ENCODE peak calls at places on chromosomes 2 and 18, in eight cellular contexts. P, W, C, I, V, E, F and T are unnamed samples.

GRCh38 chr18:10767658-10768057 is 241.8 kb downstream of the NAPG start:
- DNase-seq in C (no peak), P (no peak), F (no peak), E (no peak), W (no peak), V (no peak), I (no peak), T (no peak)

GRCh38 chr2:199018826-199019225 is 438.9 kb downstream of the SATB2 start:
- DNase-seq in F (no peak), I (no peak), C (no peak), P (no peak), E (no peak), V (no peak), W (no peak), T (no peak)

GRCh38 chr2:236676131-236676873 is 106.7 kb downstream of the ACKR3 start:
- DNase-seq in E (no peak), I (no peak), P (no peak), V (no peak), C (no peak), F (no peak), W (no peak), T (no peak)

GRCh38 chr2:76679025-76679396 is 843.2 kb downstream of the LRRTM4 start:
- DNase-seq in V (no peak), F (no peak), I (no peak), E (no peak), W (no peak), C (no peak), P (no peak), T (no peak)

GRCh38 chr2:230981704-230982103 is 14.2 kb upstream of the SPATA3 start:
- DNase-seq in F (no peak), I (no peak), P (peak), W (no peak), V (no peak), E (no peak), C (peak), T (no peak)

GRCh38 chr2:86232373-86232784 is 33.1 kb downstream of the MRPL35 start:
- DNase-seq in W (no peak), C (no peak), V (no peak), I (no peak), P (no peak), E (no peak), F (no peak), T (no peak)

GRCh38 chr2:64609229-64609994 is 44.3 kb downstream of the SERTAD2 start:
- DNase-seq in E (no peak), F (no peak), V (peak), P (peak), W (peak), I (peak), C (peak), T (peak)

GRCh38 chr18:57670046-57670445 is 48.4 kb upstream of the NARS1 start:
- DNase-seq in V (no peak), I (no peak), C (no peak), E (no peak), F (no peak), P (no peak), W (no peak), T (no peak)

GRCh38 chr2:160367887-160368286 is 125.7 kb downstream of the RBMS1 start:
- DNase-seq in F (no peak), C (no peak), P (no peak), V (no peak), E (no peak), I (peak), W (no peak), T (no peak)

GRCh38 chr2:46276652-46277051 is 20.6 kb upstream of the EPAS1 start:
- DNase-seq in C (no peak), V (no peak), W (no peak), E (no peak), F (no peak), P (no peak), I (peak), T (peak)

GRCh38 chr2:46277470-46278190 is 19.6 kb upstream of the EPAS1 start:
- DNase-seq in E (no peak), C (no peak), P (no peak), W (peak), V (no peak), I (no peak), F (peak), T (no peak)

GRCh38 chr2:46273225-46273863 is 23.9 kb upstream of the EPAS1 start:
- DNase-seq in P (no peak), V (no peak), F (no peak), I (no peak), E (no peak), W (no peak), C (no peak), T (no peak)

GRCh38 chr2:46273919-46274318 is 23.3 kb upstream of the EPAS1 start:
- DNase-seq in I (no peak), W (no peak), V (no peak), P (no peak), F (no peak), E (no peak), C (no peak), T (no peak)

DNA sequence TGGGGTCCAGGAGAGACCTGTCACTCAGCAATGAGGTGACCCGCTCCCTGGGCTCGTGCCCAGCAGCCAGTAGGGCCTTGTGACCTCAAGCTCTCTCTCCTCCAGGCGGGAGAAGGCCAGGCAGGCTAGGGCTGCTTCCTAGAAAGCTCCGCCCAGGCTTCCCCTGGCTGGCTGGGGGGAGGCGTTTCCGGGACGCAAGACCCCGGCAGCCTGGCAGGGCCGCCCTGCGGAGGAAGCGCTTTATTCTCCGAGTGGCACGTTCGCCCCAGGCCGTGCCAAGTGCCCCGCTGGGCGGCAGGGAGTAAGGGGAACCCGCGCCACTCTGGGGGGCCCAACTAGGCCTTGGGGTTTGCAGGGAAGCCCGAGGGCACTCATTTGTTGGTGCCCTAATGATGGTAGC is 21.2 kb upstream of the EPAS1 start:
- DNase-seq in P (peak), I (peak), F (no peak), V (peak), W (peak), E (no peak), C (peak), T (peak)
- H3K4me3 ChIP-seq in P (peak), I (no peak), F (no peak), V (peak), W (no peak), E (no peak), C (no peak), T (no peak)

DNA sequence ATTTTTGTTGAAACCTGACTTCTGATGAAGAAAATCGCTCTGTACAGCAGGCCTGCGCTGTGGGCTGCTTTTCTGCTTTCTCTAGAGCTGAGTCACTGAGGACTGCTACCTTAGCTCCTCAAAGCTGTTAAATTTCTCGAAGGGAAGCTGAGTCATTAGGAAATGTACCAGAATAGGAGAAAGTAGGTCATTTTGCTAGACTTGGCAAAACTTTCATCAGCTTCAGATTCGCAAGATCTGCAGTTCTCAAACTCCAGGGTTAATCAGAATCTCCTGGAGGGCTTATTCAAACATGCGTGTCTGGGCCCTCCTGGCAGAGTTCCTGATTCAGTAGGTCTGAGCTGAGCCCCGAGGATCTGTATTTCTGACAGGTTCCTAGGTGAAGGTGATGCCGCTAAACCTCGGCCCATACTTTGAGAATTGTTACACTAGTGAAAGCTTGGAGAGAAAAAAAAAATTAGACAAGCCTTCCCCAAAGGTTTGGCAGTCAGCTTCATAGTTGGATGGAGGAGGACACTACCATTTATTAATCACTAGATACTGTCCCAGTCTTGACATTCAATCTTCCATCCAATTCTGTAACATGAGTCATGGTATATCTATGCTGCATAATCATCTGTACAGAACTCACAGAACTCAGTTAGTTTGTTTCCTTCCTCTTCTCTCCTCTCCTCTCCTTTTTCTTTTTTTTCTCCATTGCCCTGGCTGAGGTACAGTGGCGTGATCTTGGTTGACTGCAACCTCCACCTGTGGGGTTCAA is 297.6 kb downstream of the PARD3B start:
- DNase-seq in F (no peak), V (no peak), W (no peak), E (no peak), C (no peak), P (no peak), I (peak), T (no peak)
- H3K4me3 ChIP-seq in F (no peak), V (no peak), W (no peak), E (no peak), C (no peak), P (no peak), I (no peak), T (no peak)

GRCh38 chr18:49564435-49564834 is 2.6 kb downstream of the LIPG start:
- DNase-seq in E (no peak), W (no peak), V (no peak), F (no peak), P (no peak), C (no peak), I (no peak), T (no peak)
- H3K4me3 ChIP-seq in E (no peak), W (no peak), V (no peak), F (no peak), P (no peak), C (no peak), I (no peak), T (no peak)

GRCh38 chr2:45168731-45169338 is 159.6 kb upstream of the SIX2 start:
- DNase-seq in F (no peak), C (no peak), W (no peak), I (peak), P (no peak), E (no peak), V (no peak), T (peak)

GRCh38 chr2:45169339-45170190 is 160.3 kb upstream of the SIX2 start:
- DNase-seq in F (no peak), P (no peak), C (no peak), W (no peak), I (peak), E (no peak), V (peak), T (peak)

GRCh38 chr2:45170976-45171514 is 161.8 kb upstream of the SIX2 start:
- DNase-seq in V (no peak), E (no peak), C (no peak), P (no peak), W (no peak), F (no peak), I (peak), T (peak)

GRCh38 chr2:45167885-45168284 is 158.6 kb upstream of the SIX2 start:
- DNase-seq in C (no peak), P (no peak), E (no peak), V (no peak), W (no peak), F (no peak), I (no peak), T (no peak)

GRCh38 chr2:45170191-45170975 is 161.1 kb upstream of the SIX2 start:
- DNase-seq in V (no peak), I (no peak), F (no peak), C (no peak), E (no peak), P (no peak), W (no peak), T (peak)
- H3K4me3 ChIP-seq in V (no peak), I (peak), F (no peak), C (no peak), E (no peak), P (no peak), W (peak), T (peak)

DNA sequence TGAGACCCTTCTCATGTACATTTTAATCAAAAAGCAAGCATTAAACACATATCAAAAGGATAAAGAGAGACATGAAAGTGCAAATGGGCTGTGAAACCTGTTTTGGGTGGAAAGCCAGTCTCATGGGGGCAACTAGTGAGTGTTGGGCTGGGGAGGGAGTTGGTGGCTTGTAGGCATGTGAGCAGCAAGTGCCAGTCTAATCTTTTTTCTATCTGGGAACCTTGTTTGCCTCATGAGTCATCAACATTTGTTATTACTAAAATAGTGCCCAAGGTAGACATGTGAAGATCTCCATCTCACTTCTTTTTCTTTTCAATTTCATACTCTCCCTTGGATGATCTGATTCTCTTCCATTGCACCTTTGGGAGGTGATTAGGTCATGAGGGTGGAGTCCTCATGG is 613.9 kb upstream of the GYPC start:
- DNase-seq in E (no peak), C (no peak), P (no peak), W (no peak), V (no peak), I (no peak), F (no peak), T (no peak)
- H3K4me3 ChIP-seq in E (no peak), C (no peak), P (no peak), W (no peak), V (no peak), I (no peak), F (no peak), T (no peak)

DNA sequence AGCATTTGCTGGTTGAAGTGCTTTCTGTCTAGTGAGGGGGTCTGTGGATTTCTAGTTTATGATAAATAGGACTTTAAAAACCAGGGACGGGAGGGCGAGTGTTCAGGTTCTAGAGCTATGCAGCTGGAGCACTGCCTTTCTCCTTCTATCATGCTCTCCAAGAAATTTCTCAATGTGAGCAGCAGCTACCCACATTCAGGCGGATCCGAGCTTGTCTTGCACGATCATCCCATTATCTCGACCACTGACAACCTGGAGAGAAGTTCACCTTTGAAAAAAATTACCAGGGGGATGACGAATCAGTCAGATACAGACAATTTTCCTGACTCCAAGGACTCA is at the start of gene TBR1:
- DNase-seq in W (no peak), C (no peak), P (no peak), I (no peak), F (no peak), E (no peak), V (no peak), T (no peak)
- H3K4me3 ChIP-seq in W (peak), C (peak), P (peak), I (peak), F (peak), E (peak), V (peak), T (no peak)

GRCh38 chr2:241009601-241010530 is 11.4 kb downstream of the SNED1 start:
- DNase-seq in F (no peak), V (peak), I (peak), E (no peak), W (no peak), P (peak), C (peak), T (peak)
- H3K4me3 ChIP-seq in F (peak), V (peak), I (no peak), E (no peak), W (peak), P (peak), C (no peak), T (peak)

DNA sequence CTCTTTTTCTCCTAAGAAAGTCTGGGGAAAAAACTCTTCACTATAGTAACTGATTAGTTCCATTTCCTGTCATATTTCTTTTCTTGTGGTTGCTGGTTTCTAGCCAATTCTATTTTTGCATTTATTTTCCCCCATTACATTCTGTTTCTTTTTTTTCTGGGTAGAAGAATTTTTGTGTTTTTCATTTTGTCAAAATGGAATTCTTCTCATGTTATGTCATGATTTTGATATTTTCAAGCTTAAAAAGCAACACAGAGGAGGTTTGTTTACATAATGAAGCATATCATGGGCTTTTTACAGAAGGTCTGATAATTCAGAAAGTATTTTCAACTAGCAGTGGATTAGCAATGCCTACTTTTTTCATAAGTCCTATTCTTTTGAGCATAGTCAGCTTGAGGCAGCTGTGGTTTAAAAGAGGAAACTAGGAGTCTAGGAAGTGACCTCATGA is 102.0 kb downstream of the MAP2 start:
- DNase-seq in F (no peak), E (no peak), W (no peak), P (no peak), C (no peak), V (no peak), I (peak), T (no peak)
- H3K4me3 ChIP-seq in F (no peak), E (no peak), W (peak), P (no peak), C (no peak), V (peak), I (no peak), T (no peak)

GRCh38 chr18:44681039-44681595 is 429 bp downstream of the SETBP1 start:
- DNase-seq in C (no peak), V (no peak), W (no peak), P (no peak), E (no peak), I (no peak), F (no peak), T (no peak)

GRCh38 chr18:44681611-44682010 is 923 bp downstream of the SETBP1 start:
- DNase-seq in C (no peak), W (no peak), F (no peak), E (no peak), V (no peak), I (no peak), P (no peak), T (no peak)

GRCh38 chr18:44683566-44683965 is 2.9 kb downstream of the SETBP1 start:
- DNase-seq in I (no peak), V (no peak), E (no peak), F (no peak), P (no peak), C (no peak), W (no peak), T (no peak)

GRCh38 chr18:44682181-44682870 is 1.6 kb downstream of the SETBP1 start:
- DNase-seq in W (no peak), F (no peak), E (no peak), I (no peak), V (no peak), P (no peak), C (peak), T (peak)

DNA sequence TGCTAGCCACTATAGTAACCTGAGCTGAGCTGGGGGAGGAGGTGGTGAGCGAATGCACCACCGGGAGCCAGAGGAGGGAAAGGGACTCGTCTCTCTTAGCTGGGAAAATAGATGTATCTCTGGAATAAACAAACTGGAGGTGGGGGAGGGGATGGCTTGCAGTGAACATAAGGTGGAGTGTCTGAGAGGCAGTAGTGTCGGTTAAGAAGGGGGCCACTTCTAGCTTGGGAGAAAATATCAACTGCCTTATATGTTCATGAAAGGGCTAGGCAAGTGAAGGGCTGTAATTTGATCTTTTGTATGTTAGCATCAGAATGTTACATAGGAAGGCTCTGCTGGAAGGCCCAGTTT is 2.2 kb downstream of the SETBP1 start:
- DNase-seq in E (no peak), P (no peak), V (no peak), C (no peak), I (no peak), W (no peak), F (no peak), T (peak)
- H3K4me3 ChIP-seq in E (peak), P (no peak), V (peak), C (peak), I (peak), W (peak), F (no peak), T (peak)

GRCh38 chr18:77127769-77128671 is 4.6 kb downstream of the MBP start:
- DNase-seq in E (peak), W (no peak), I (peak), V (no peak), C (peak), F (no peak), P (no peak), T (no peak)
- H3K4me3 ChIP-seq in E (peak), W (no peak), I (no peak), V (no peak), C (peak), F (no peak), P (no peak), T (no peak)